ENCODE peak calls at places on chromosomes 4 and X, in six cellular contexts. G is SK-N-SH, H is OCI-LY7, T is MM.1S, O is hepatocyte, Z is HCT116. P is an unnamed sample. For H3K4me1 and H3K9me3, the result is how much of the 10 kb centered on the place peaks cover.

GRCh38 chr4:163764569-163764968 is 270.1 kb downstream of the TMA16 start:
- DNase-seq in T (no peak), H (no peak), G (no peak), Z (no peak), O (no peak), P (no peak)

GRCh38 chrX:44223150-44223549 is 120.3 kb downstream of the EFHC2 start:
- DNase-seq in Z (peak), O (no peak), H (no peak), G (no peak), T (no peak), P (no peak)

GRCh38 chrX:19673334-19674040 is 158.2 kb upstream of the MAP3K15 start:
- DNase-seq in Z (peak), O (peak), G (no peak), T (no peak), H (no peak), P (no peak)

GRCh38 chr4:25970691-25971427 is 56.8 kb downstream of the SMIM20 start:
- DNase-seq in H (no peak), G (no peak), Z (no peak), O (peak), T (no peak), P (peak)

GRCh38 chr4:16952462-16952871 is 54.0 kb upstream of the LDB2 start:
- DNase-seq in H (no peak), G (peak), O (no peak), Z (no peak), T (no peak), P (peak)

GRCh38 chr4:185421366-185422124 is 4.2 kb downstream of the UFSP2 start:
- DNase-seq in Z (no peak), O (no peak), G (no peak), T (peak), H (no peak), P (no peak)

GRCh38 chrX:109735241-109735744 is 2.2 kb upstream of the ACSL4 start:
- DNase-seq in G (no peak), Z (no peak), O (no peak), T (no peak), H (no peak), P (no peak)

GRCh38 chr4:174365018-174365587 is 81.4 kb downstream of the CEP44 start:
- DNase-seq in O (peak), T (peak), G (peak), H (peak), Z (peak), P (peak)

GRCh38 chr4:87219648-87220093 is 747 bp downstream of the KLHL8 start:
- DNase-seq in G (no peak), Z (no peak), O (peak), T (peak), H (peak), P (peak)

GRCh38 chr4:5069916-5070315 is 18.6 kb downstream of the STK32B start:
- DNase-seq in T (no peak), Z (no peak), H (no peak), O (peak), G (no peak), P (no peak)

GRCh38 chr4:90357117-90357710 is 230.0 kb downstream of the CCSER1 start:
- DNase-seq in H (peak), O (peak), T (peak), Z (peak), G (peak), P (peak)

GRCh38 chrX:104712515-104712914 is 146.5 kb downstream of the IL1RAPL2 start:
- DNase-seq in G (no peak), T (no peak), O (no peak), H (peak), Z (no peak), P (no peak)

GRCh38 chr4:140928880-140929279 is 172.7 kb upstream of the TBC1D9 start:
- DNase-seq in H (no peak), O (no peak), G (no peak), Z (no peak), T (no peak), P (no peak)

GRCh38 chr4:536351-536972 is 37.5 kb downstream of the PIGG start:
- DNase-seq in H (no peak), T (no peak), Z (no peak), O (no peak), G (no peak), P (no peak)

GRCh38 chr4:137253949-137254348 is 278.3 kb downstream of the PCDH18 start:
- DNase-seq in T (no peak), H (no peak), O (no peak), Z (no peak), G (no peak), P (no peak)

GRCh38 chr4:1851160-1851559 is 4.8 kb downstream of the LETM1 start:
- DNase-seq in Z (no peak), O (no peak), G (no peak), H (no peak), T (no peak), P (no peak)

GRCh38 chr4:7055111-7055989 is 12.2 kb downstream of the TADA2B start:
- DNase-seq in G (no peak), H (no peak), Z (no peak), T (no peak), O (no peak), P (no peak)

GRCh38 chrX:40091691-40092421 is 5.9 kb downstream of the BCOR start:
- DNase-seq in G (peak), T (no peak), O (no peak), H (no peak), Z (no peak), P (peak)

GRCh38 chr4:96521046-96521536 is 681.2 kb downstream of the PDHA2 start:
- DNase-seq in O (no peak), H (no peak), T (no peak), G (no peak), Z (no peak), P (no peak)

GRCh38 chr4:105677689-105678088 is 30.8 kb downstream of the INTS12 start:
- DNase-seq in Z (no peak), O (no peak), H (no peak), G (no peak), T (no peak), P (no peak)

DNA sequence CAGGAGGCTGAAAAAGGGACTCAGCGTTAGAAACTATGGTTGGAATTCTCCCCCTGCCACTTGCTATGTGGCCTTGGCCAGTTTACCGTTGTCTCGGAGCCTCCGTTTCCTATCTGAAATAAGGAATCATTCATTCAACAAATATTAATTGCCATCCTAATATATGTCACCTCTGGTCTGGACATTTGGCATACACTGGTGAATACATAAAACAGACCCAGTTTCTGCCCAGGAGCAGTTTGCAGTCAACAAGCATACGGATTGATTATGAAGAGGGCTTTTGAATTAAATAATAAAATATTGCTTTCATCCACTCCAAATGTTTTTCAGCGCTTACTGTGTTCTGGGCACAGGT is 7.6 kb upstream of the GSX2 start:
- DNase-seq in G (no peak), H (no peak), O (no peak), Z (no peak), T (no peak), P (no peak)
- H3K4me1 ChIP-seq in G (under half), H (under half), O (under half), Z (under half), T (under half), P (under half)

DNA sequence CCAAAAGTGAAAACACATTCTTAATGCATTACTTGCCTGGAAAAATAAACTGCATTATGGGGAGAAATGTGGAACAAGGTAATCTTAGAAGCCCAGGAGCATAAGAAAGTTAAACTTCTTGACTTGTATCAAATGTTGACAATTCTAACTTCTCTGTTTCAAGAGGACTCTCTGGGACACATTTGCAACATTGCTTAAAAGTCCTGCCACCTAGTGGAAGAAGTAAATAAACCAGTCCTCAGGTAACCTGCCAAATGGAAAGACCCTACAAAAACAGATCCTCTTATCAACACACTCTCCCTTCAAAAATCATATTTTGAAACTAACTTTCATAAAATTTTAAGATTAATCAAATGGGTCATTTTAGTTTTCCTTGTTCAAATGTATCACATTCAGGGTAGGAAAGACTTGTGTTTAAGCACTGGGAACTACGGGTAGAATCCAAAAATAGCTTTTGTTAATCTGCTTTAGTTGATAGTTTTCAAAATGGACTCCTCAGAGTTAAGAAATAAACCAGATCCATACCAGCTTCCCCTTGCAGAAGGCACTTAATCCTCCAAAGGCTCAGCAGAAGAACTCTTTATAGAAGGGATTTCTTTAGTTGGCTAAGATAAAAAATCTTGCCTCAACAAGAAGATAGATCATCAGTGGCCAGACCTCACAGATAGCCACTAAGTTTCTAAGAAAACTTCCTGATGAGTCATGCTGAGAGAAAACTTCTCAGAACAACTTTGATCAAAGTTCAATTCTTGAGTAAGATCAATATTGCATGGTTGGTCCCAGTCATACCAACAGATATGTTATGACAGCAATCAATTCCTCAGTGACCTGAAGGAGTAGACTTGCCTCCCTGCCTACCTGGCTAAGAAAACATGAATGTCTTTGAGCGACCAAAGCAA is 141.7 kb downstream of the HHIP start:
- DNase-seq in Z (peak), T (peak), H (peak), G (peak), O (peak), P (peak)
- TF ChIP-seq EZH2phosphoT487 in Z (no peak), T (no peak), H (no peak), G (no peak), O (peak), P (no peak)

DNA sequence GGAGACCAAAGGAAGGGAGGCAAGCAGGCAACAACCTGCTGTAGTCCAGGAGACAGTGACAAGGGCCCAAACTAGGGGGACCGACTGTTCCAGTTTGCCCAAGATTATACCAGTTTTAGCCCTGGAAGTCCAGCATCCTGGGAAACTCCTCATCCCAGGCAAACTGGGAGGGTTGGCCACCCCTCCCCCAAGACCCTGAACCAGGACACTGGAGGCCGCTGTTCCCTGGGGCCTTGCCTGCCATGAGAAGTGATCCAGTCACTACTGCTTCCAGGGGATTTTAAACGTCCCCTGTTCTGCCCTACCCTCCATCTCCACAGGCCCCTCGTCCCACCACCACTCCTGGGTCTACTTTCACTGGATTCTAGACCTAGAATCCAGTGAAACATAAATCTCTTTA is 4.3 kb upstream of the DGAT2L6 start:
- DNase-seq in G (no peak), T (no peak), H (no peak), O (no peak), Z (no peak), P (peak)
- H3K9me3 ChIP-seq in G (under half), T (under half), H (under half), O (under half), Z (under half), P (under half)

GRCh38 chr4:128600410-128600809 is 209.1 kb upstream of the JADE1 start:
- DNase-seq in T (no peak), G (no peak), H (no peak), O (peak), Z (no peak), P (no peak)
- H3K4me1 ChIP-seq in T (under half), G (under half), H (under half), O (under half), Z (under half), P (under half)

GRCh38 chr4:188275686-188276085 is 136.4 kb downstream of the TRIML1 start:
- DNase-seq in O (no peak), G (no peak), T (no peak), Z (no peak), H (no peak), P (no peak)
- TF ChIP-seq EZH2phosphoT487 in O (no peak), G (no peak), T (no peak), Z (no peak), H (no peak), P (no peak)

DNA sequence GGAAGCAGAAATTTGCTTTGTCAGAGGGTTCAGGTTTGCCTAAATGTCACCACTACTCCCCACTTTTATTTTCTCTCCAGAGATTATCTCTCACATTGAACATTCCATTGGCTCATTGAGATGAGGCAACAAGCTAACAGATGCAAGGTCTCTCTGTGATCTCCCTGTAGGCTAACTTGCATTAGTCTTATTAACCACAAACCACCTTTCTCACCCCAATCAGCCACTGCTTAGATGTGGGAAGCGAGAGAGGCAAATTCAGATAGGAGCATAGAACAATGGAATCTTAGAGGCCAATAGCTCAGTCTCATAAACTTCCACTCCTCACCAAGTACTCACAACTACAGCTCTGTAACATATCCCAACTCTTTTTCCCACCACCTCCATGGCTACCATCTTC is 226.5 kb downstream of the KDR start:
- DNase-seq in T (no peak), G (no peak), O (no peak), H (no peak), Z (no peak), P (no peak)
- H3K9me3 ChIP-seq in T (under half), G (under half), O (under half), H (under half), Z (under half), P (under half)